ENCODE peak calls at places on chromosome 15, in six cellular contexts. A, L, V, I, Y and W are unnamed samples.

GRCh38 chr15:33985287-33985686 is 17.0 kb downstream of the CHRM5 start:
- DNase-seq in V (no peak), Y (no peak), L (no peak), I (no peak), A (no peak), W (no peak)

GRCh38 chr15:95995375-95996168 is 334.9 kb upstream of the NR2F2 start:
- DNase-seq in I (no peak), A (no peak), V (no peak), L (no peak), Y (no peak), W (no peak)

GRCh38 chr15:70852501-70853269 is 1.3 kb downstream of the LARP6 start:
- DNase-seq in V (no peak), Y (no peak), A (no peak), L (no peak), I (no peak), W (no peak)

GRCh38 chr15:77688270-77689058 is 55.8 kb upstream of the LINGO1 start:
- DNase-seq in I (no peak), L (no peak), A (no peak), Y (no peak), V (no peak), W (no peak)

GRCh38 chr15:36798366-36798765 is 218.9 kb downstream of the CDIN1 start:
- DNase-seq in A (no peak), I (no peak), V (no peak), L (no peak), Y (no peak), W (no peak)

GRCh38 chr15:31273258-31273941 is 53.2 kb upstream of the KLF13 start:
- DNase-seq in Y (peak; percentile 9), I (no peak), L (no peak), V (no peak), A (no peak), W (no peak)

GRCh38 chr15:60223161-60223560 is 174.6 kb downstream of the ANXA2 start:
- DNase-seq in A (no peak), V (no peak), L (peak; percentile 18), Y (no peak), I (peak; percentile 20), W (no peak)

GRCh38 chr15:69031013-69032001 is 16.8 kb downstream of the NOX5 start:
- DNase-seq in V (peak; percentile 19), A (peak; percentile 26), Y (peak; percentile 24), L (no peak), I (no peak), W (no peak)

GRCh38 chr15:40603935-40604334 is 9.9 kb downstream of the KNL1 start:
- DNase-seq in V (no peak), A (no peak), I (no peak), Y (no peak), L (no peak), W (no peak)

GRCh38 chr15:68205949-68206539 is 912 bp upstream of the CALML4 start:
- DNase-seq in I (no peak), A (no peak), L (no peak), Y (no peak), V (no peak), W (no peak)

GRCh38 chr15:68676011-68676605 is 97.3 kb downstream of the CORO2B start:
- DNase-seq in V (no peak), Y (no peak), A (no peak), L (no peak), I (no peak), W (no peak)

GRCh38 chr15:69393831-69394491 is 20.2 kb upstream of the KIF23 start:
- DNase-seq in I (no peak), L (no peak), Y (no peak), V (no peak), A (no peak), W (no peak)

GRCh38 chr15:54094661-54095060 is 116.4 kb downstream of the UNC13C start:
- DNase-seq in I (no peak), V (no peak), L (no peak), Y (no peak), A (no peak), W (no peak)

GRCh38 chr15:101808201-101808600 is 3.8 kb upstream of the OR4F15 start:
- DNase-seq in I (peak; percentile 23), A (no peak), Y (no peak), V (no peak), L (no peak), W (no peak)

GRCh38 chr15:64901914-64902313 is 9.8 kb upstream of the ANKDD1A start:
- DNase-seq in V (no peak), A (no peak), I (no peak), Y (no peak), L (no peak), W (no peak)

GRCh38 chr15:32998979-32999677 is 195.4 kb downstream of the FMN1 start:
- DNase-seq in A (no peak), V (no peak), I (no peak), Y (no peak), L (no peak), W (no peak)

GRCh38 chr15:22954326-22954725 is 25.8 kb downstream of the CYFIP1 start:
- DNase-seq in A (no peak), L (no peak), Y (no peak), I (no peak), V (no peak), W (no peak)

GRCh38 chr15:99385865-99386264 is 134.6 kb downstream of the LRRC28 start:
- DNase-seq in Y (no peak), V (no peak), L (no peak), I (no peak), A (no peak), W (no peak)

GRCh38 chr15:72197460-72198409 is at the start of gene GRAMD2A:
- DNase-seq in I (no peak), V (no peak), L (peak; percentile 35), Y (no peak), A (no peak), W (peak; percentile 61)

GRCh38 chr15:83810110-83810509 is 156.2 kb downstream of the ADAMTSL3 start:
- DNase-seq in I (no peak), Y (no peak), L (no peak), V (no peak), A (no peak), W (no peak)

GRCh38 chr15:42140383-42141070 is 15.9 kb downstream of the PLA2G4F start:
- DNase-seq in I (no peak), A (no peak), L (no peak), V (no peak), Y (no peak), W (no peak)

GRCh38 chr15:64224508-64224907 is 61.7 kb upstream of the PPIB start:
- DNase-seq in I (peak; percentile 30), V (no peak), Y (no peak), A (peak; percentile 34), L (peak; percentile 84), W (no peak)

GRCh38 chr15:43762824-43763223 is 13.9 kb downstream of the ELL3 start:
- DNase-seq in Y (no peak), I (no peak), L (no peak), A (no peak), V (no peak), W (no peak)